ENCODE peak calls at places on chromosomes 16 and 17, in ten cellular contexts. One of them, this sample, is unnamed.

GRCh38 chr17:794876-795275 is 12.7 kb downstream of the MRM3 start:
- DNase-seq in body of pancreas: peak; percentile 96
- DNase-seq in ovary: peak; percentile 79
- DNase-seq in adrenal gland: peak; percentile 85
- DNase-seq in uterus: peak; percentile 84
- DNase-seq in right lobe of liver: peak; percentile 81
- DNase-seq in HepG2: peak; percentile 24
- DNase-seq in stomach: peak; percentile 92
- DNase-seq in HCT116: peak; percentile 47
- DNase-seq in sigmoid colon: peak; percentile 94
- DNase-seq in this sample: peak; percentile 76

GRCh38 chr17:6456914-6457687 is 12.8 kb downstream of the PIMREG start:
- DNase-seq in body of pancreas: no peak
- DNase-seq in ovary: peak; percentile 31
- DNase-seq in adrenal gland: peak; percentile 96
- DNase-seq in uterus: no peak
- DNase-seq in right lobe of liver: no peak
- DNase-seq in HepG2: peak; percentile 52
- DNase-seq in stomach: peak; percentile 50
- DNase-seq in HCT116: no peak
- DNase-seq in sigmoid colon: no peak
- DNase-seq in this sample: peak; percentile 51

GRCh38 chr16:14300631-14301149 is 229.6 kb downstream of the MRTFB start:
- DNase-seq in body of pancreas: peak; percentile 89
- DNase-seq in ovary: peak; percentile 85
- DNase-seq in adrenal gland: peak; percentile 87
- DNase-seq in uterus: peak; percentile 63
- DNase-seq in right lobe of liver: peak; percentile 79
- DNase-seq in HepG2: peak; percentile 88
- DNase-seq in stomach: peak; percentile 72
- DNase-seq in HCT116: peak; percentile 71
- DNase-seq in sigmoid colon: peak; percentile 92
- DNase-seq in this sample: peak; percentile 57

GRCh38 chr16:66705790-66706505 is 9.4 kb upstream of the CMTM4 start:
- DNase-seq in body of pancreas: peak; percentile 38
- DNase-seq in ovary: no peak
- DNase-seq in adrenal gland: peak; percentile 34
- DNase-seq in uterus: peak; percentile 56
- DNase-seq in right lobe of liver: peak; percentile 56
- DNase-seq in HepG2: no peak
- DNase-seq in stomach: peak; percentile 73
- DNase-seq in HCT116: no peak
- DNase-seq in sigmoid colon: peak; percentile 81
- DNase-seq in this sample: no peak

GRCh38 chr17:34616148-34616547 is 36.8 kb downstream of the TMEM132E start:
- DNase-seq in body of pancreas: no peak
- DNase-seq in ovary: no peak
- DNase-seq in adrenal gland: no peak
- DNase-seq in uterus: peak; percentile 21
- DNase-seq in right lobe of liver: no peak
- DNase-seq in HepG2: no peak
- DNase-seq in stomach: no peak
- DNase-seq in HCT116: no peak
- DNase-seq in sigmoid colon: no peak
- DNase-seq in this sample: no peak

GRCh38 chr16:81384006-81384405 is 60.6 kb upstream of the CMIP start:
- DNase-seq in body of pancreas: no peak
- DNase-seq in ovary: no peak
- DNase-seq in adrenal gland: no peak
- DNase-seq in uterus: no peak
- DNase-seq in right lobe of liver: no peak
- DNase-seq in HepG2: no peak
- DNase-seq in stomach: no peak
- DNase-seq in HCT116: no peak
- DNase-seq in sigmoid colon: no peak
- DNase-seq in this sample: no peak

GRCh38 chr17:34437188-34437587 is 74.2 kb upstream of the CCL1 start:
- DNase-seq in body of pancreas: no peak
- DNase-seq in ovary: no peak
- DNase-seq in adrenal gland: no peak
- DNase-seq in uterus: no peak
- DNase-seq in right lobe of liver: no peak
- DNase-seq in HepG2: no peak
- DNase-seq in stomach: no peak
- DNase-seq in HCT116: no peak
- DNase-seq in sigmoid colon: no peak
- DNase-seq in this sample: no peak

GRCh38 chr17:50922107-50922506 is 56.0 kb upstream of the TOB1 start:
- DNase-seq in body of pancreas: no peak
- DNase-seq in ovary: no peak
- DNase-seq in adrenal gland: no peak
- DNase-seq in uterus: no peak
- DNase-seq in right lobe of liver: no peak
- DNase-seq in HepG2: no peak
- DNase-seq in stomach: no peak
- DNase-seq in HCT116: no peak
- DNase-seq in sigmoid colon: no peak
- DNase-seq in this sample: no peak

GRCh38 chr17:49002331-49002730 is 5.1 kb downstream of the IGF2BP1 start:
- DNase-seq in body of pancreas: no peak
- DNase-seq in ovary: no peak
- DNase-seq in adrenal gland: no peak
- DNase-seq in uterus: no peak
- DNase-seq in right lobe of liver: no peak
- DNase-seq in HepG2: no peak
- DNase-seq in stomach: no peak
- DNase-seq in HCT116: no peak
- DNase-seq in sigmoid colon: no peak
- DNase-seq in this sample: no peak

GRCh38 chr16:63461248-63461841 is 1425.1 kb upstream of the CDH8 start:
- DNase-seq in body of pancreas: peak; percentile 27
- DNase-seq in ovary: peak; percentile 18
- DNase-seq in adrenal gland: peak; percentile 18
- DNase-seq in uterus: no peak
- DNase-seq in right lobe of liver: no peak
- DNase-seq in HepG2: peak; percentile 25
- DNase-seq in stomach: no peak
- DNase-seq in HCT116: no peak
- DNase-seq in sigmoid colon: no peak
- DNase-seq in this sample: peak; percentile 46

GRCh38 chr17:71987634-71988033 is 133.2 kb upstream of the SOX9 start:
- DNase-seq in body of pancreas: no peak
- DNase-seq in ovary: no peak
- DNase-seq in adrenal gland: no peak
- DNase-seq in uterus: no peak
- DNase-seq in right lobe of liver: no peak
- DNase-seq in HepG2: no peak
- DNase-seq in stomach: no peak
- DNase-seq in HCT116: no peak
- DNase-seq in sigmoid colon: no peak
- DNase-seq in this sample: no peak

GRCh38 chr17:50728112-50728429 is 8.7 kb downstream of the LUC7L3 start:
- DNase-seq in body of pancreas: no peak
- DNase-seq in ovary: no peak
- DNase-seq in adrenal gland: no peak
- DNase-seq in uterus: no peak
- DNase-seq in right lobe of liver: no peak
- DNase-seq in HepG2: no peak
- DNase-seq in stomach: no peak
- DNase-seq in HCT116: no peak
- DNase-seq in sigmoid colon: no peak
- DNase-seq in this sample: no peak

GRCh38 chr16:79047337-79047736 is 553.2 kb downstream of the MAF start:
- DNase-seq in body of pancreas: no peak
- DNase-seq in ovary: no peak
- DNase-seq in adrenal gland: no peak
- DNase-seq in uterus: no peak
- DNase-seq in right lobe of liver: no peak
- DNase-seq in HepG2: peak; percentile 29
- DNase-seq in stomach: no peak
- DNase-seq in HCT116: no peak
- DNase-seq in sigmoid colon: no peak
- DNase-seq in this sample: no peak

GRCh38 chr17:72187544-72187943 is 66.7 kb downstream of the SOX9 start:
- DNase-seq in body of pancreas: peak; percentile 45
- DNase-seq in ovary: no peak
- DNase-seq in adrenal gland: peak; percentile 13
- DNase-seq in uterus: no peak
- DNase-seq in right lobe of liver: peak; percentile 48
- DNase-seq in HepG2: no peak
- DNase-seq in stomach: peak; percentile 72
- DNase-seq in HCT116: no peak
- DNase-seq in sigmoid colon: no peak
- DNase-seq in this sample: no peak

GRCh38 chr16:69565611-69566436 is at the start of gene NFAT5:
- DNase-seq in body of pancreas: peak; percentile 92
- DNase-seq in ovary: peak; percentile 89
- DNase-seq in adrenal gland: peak; percentile 91
- DNase-seq in uterus: peak; percentile 94
- DNase-seq in right lobe of liver: peak; percentile 93
- DNase-seq in HepG2: peak; percentile 92
- DNase-seq in stomach: peak; percentile 92
- DNase-seq in HCT116: peak; percentile 42
- DNase-seq in sigmoid colon: peak; percentile 95
- DNase-seq in this sample: peak; percentile 88
- TF ChIP-seq POLR2A in body of pancreas: peak; percentile 93
- TF ChIP-seq POLR2A in ovary: peak; percentile 94
- TF ChIP-seq POLR2A in adrenal gland: peak; percentile 65
- TF ChIP-seq POLR2A in uterus: peak; percentile 97
- TF ChIP-seq POLR2A in right lobe of liver: peak; percentile 85
- TF ChIP-seq POLR2A in HepG2: peak; percentile 78
- TF ChIP-seq POLR2A in stomach: peak; percentile 50
- TF ChIP-seq POLR2A in HCT116: peak; percentile 53
- TF ChIP-seq POLR2A in sigmoid colon: peak; percentile 72
- TF ChIP-seq POLR2A in this sample: peak; percentile 69

GRCh38 chr17:57401556-57402488 is 145.5 kb downstream of the MSI2 start:
- DNase-seq in body of pancreas: no peak
- DNase-seq in ovary: no peak
- DNase-seq in adrenal gland: no peak
- DNase-seq in uterus: no peak
- DNase-seq in right lobe of liver: no peak
- DNase-seq in HepG2: peak; percentile 27
- DNase-seq in stomach: no peak
- DNase-seq in HCT116: no peak
- DNase-seq in sigmoid colon: no peak
- DNase-seq in this sample: no peak
- H3K27ac ChIP-seq in body of pancreas: no peak overlapping the region
- H3K27ac ChIP-seq in ovary: no peak overlapping the region
- H3K27ac ChIP-seq in adrenal gland: peak overlapping the region; percentile 53
- H3K27ac ChIP-seq in uterus: no peak overlapping the region
- H3K27ac ChIP-seq in right lobe of liver: no peak overlapping the region
- H3K27ac ChIP-seq in HepG2: no peak overlapping the region
- H3K27ac ChIP-seq in stomach: no peak overlapping the region
- H3K27ac ChIP-seq in HCT116: no peak overlapping the region
- H3K27ac ChIP-seq in sigmoid colon: no peak overlapping the region
- H3K27ac ChIP-seq in this sample: no peak overlapping the region

GRCh38 chr17:7780736-7781135 is 53.3 kb upstream of the KDM6B start:
- DNase-seq in body of pancreas: no peak
- DNase-seq in ovary: no peak
- DNase-seq in adrenal gland: no peak
- DNase-seq in uterus: no peak
- DNase-seq in right lobe of liver: no peak
- DNase-seq in HepG2: no peak
- DNase-seq in stomach: no peak
- DNase-seq in HCT116: no peak
- DNase-seq in sigmoid colon: no peak
- DNase-seq in this sample: no peak

GRCh38 chr17:7769854-7770253 is 52.3 kb downstream of the DNAH2 start:
- DNase-seq in body of pancreas: no peak
- DNase-seq in ovary: no peak
- DNase-seq in adrenal gland: no peak
- DNase-seq in uterus: no peak
- DNase-seq in right lobe of liver: no peak
- DNase-seq in HepG2: no peak
- DNase-seq in stomach: no peak
- DNase-seq in HCT116: no peak
- DNase-seq in sigmoid colon: no peak
- DNase-seq in this sample: no peak

GRCh38 chr17:7777017-7777416 is 57.0 kb upstream of the KDM6B start:
- DNase-seq in body of pancreas: no peak
- DNase-seq in ovary: no peak
- DNase-seq in adrenal gland: no peak
- DNase-seq in uterus: no peak
- DNase-seq in right lobe of liver: no peak
- DNase-seq in HepG2: no peak
- DNase-seq in stomach: no peak
- DNase-seq in HCT116: no peak
- DNase-seq in sigmoid colon: no peak
- DNase-seq in this sample: no peak

GRCh38 chr17:7774037-7774659 is 56.6 kb downstream of the DNAH2 start:
- DNase-seq in body of pancreas: peak; percentile 12
- DNase-seq in ovary: no peak
- DNase-seq in adrenal gland: peak; percentile 86
- DNase-seq in uterus: no peak
- DNase-seq in right lobe of liver: no peak
- DNase-seq in HepG2: peak; percentile 86
- DNase-seq in stomach: peak; percentile 44
- DNase-seq in HCT116: no peak
- DNase-seq in sigmoid colon: no peak
- DNase-seq in this sample: no peak

GRCh38 chr17:7775058-7775457 is 57.5 kb downstream of the DNAH2 start:
- DNase-seq in body of pancreas: peak; percentile 3
- DNase-seq in ovary: no peak
- DNase-seq in adrenal gland: peak; percentile 7
- DNase-seq in uterus: no peak
- DNase-seq in right lobe of liver: no peak
- DNase-seq in HepG2: no peak
- DNase-seq in stomach: no peak
- DNase-seq in HCT116: no peak
- DNase-seq in sigmoid colon: no peak
- DNase-seq in this sample: no peak
- TF ChIP-seq POLR2A in body of pancreas: no peak
- TF ChIP-seq POLR2A in ovary: no peak
- TF ChIP-seq POLR2A in adrenal gland: no peak
- TF ChIP-seq POLR2A in uterus: no peak
- TF ChIP-seq POLR2A in right lobe of liver: no peak
- TF ChIP-seq POLR2A in HepG2: no peak
- TF ChIP-seq POLR2A in stomach: no peak
- TF ChIP-seq POLR2A in HCT116: no peak
- TF ChIP-seq POLR2A in sigmoid colon: no peak
- TF ChIP-seq POLR2A in this sample: no peak

DNA sequence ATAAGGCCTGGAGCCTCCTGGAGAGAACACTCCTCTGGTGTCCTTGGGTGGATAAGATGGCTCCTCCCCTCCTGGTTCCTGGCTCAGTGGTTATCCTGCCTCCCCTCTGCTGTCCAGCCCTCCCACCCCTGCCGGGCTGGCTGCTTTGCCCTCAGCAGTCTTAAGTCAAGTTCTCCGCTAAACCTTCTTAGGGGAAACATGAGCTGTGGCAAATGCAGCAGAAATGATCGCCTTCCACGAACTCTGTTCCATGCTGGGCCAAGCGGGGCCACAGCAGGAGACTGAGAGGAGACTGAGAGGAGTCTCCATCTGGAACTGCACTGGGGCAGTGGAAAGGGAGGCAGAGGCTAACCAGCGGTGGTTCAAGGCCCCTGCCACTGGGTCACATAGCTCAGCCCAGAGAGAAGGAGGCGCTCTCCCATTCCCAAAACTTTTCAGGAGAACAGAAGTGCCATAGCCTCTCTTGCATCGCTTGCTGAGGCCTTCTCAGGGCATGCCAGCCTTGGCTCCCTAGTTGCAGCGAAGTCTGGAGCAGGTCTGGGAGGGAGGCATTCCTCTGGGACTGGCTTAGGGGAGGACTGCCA is 26.9 kb downstream of the TNS4 start:
- DNase-seq in body of pancreas: no peak
- DNase-seq in ovary: peak; percentile 80
- DNase-seq in adrenal gland: no peak
- DNase-seq in uterus: peak; percentile 53
- DNase-seq in right lobe of liver: no peak
- DNase-seq in HepG2: no peak
- DNase-seq in stomach: no peak
- DNase-seq in HCT116: no peak
- DNase-seq in sigmoid colon: no peak
- DNase-seq in this sample: no peak
- H3K27ac ChIP-seq in body of pancreas: no peak overlapping the region
- H3K27ac ChIP-seq in ovary: peak overlapping the region; percentile 6
- H3K27ac ChIP-seq in adrenal gland: no peak overlapping the region
- H3K27ac ChIP-seq in uterus: peak overlapping the region; percentile 41
- H3K27ac ChIP-seq in right lobe of liver: peak overlapping the region; percentile 13
- H3K27ac ChIP-seq in HepG2: no peak overlapping the region
- H3K27ac ChIP-seq in stomach: peak overlapping the region; percentile 59
- H3K27ac ChIP-seq in HCT116: no peak overlapping the region
- H3K27ac ChIP-seq in sigmoid colon: no peak overlapping the region
- H3K27ac ChIP-seq in this sample: no peak overlapping the region